ENCODE peak calls at places on chromosomes 1 and 21, in seven cellular contexts. One of them, this sample, is unnamed. For H3K4me1, the result is how much of the 10 kb centered on the place peaks cover.

GRCh38 chr21:42537106-42537742 is 23.6 kb downstream of the SLC37A1 start:
- DNase-seq in suprapubic skin: peak
- DNase-seq in Peyer's patch: no peak
- DNase-seq in prostate gland: no peak
- DNase-seq in ovary: no peak
- DNase-seq in endothelial cell of umbilical vein: no peak
- DNase-seq in sigmoid colon: peak
- DNase-seq in this sample: no peak

GRCh38 chr21:38968887-38969543 is 163.3 kb downstream of the ETS2 start:
- DNase-seq in suprapubic skin: no peak
- DNase-seq in Peyer's patch: no peak
- DNase-seq in prostate gland: no peak
- DNase-seq in ovary: no peak
- DNase-seq in endothelial cell of umbilical vein: no peak
- DNase-seq in sigmoid colon: no peak
- DNase-seq in this sample: no peak

GRCh38 chr1:245086389-245086969 is 68.3 kb upstream of the KIF26B start:
- DNase-seq in suprapubic skin: no peak
- DNase-seq in Peyer's patch: no peak
- DNase-seq in prostate gland: no peak
- DNase-seq in ovary: no peak
- DNase-seq in endothelial cell of umbilical vein: no peak
- DNase-seq in sigmoid colon: no peak
- DNase-seq in this sample: no peak

GRCh38 chr1:158179301-158180041 is 1.2 kb upstream of the CD1D start:
- DNase-seq in suprapubic skin: no peak
- DNase-seq in Peyer's patch: peak
- DNase-seq in prostate gland: no peak
- DNase-seq in ovary: no peak
- DNase-seq in endothelial cell of umbilical vein: no peak
- DNase-seq in sigmoid colon: no peak
- DNase-seq in this sample: no peak

GRCh38 chr21:44294391-44295162 is 5.3 kb upstream of the PFKL start:
- DNase-seq in suprapubic skin: no peak
- DNase-seq in Peyer's patch: peak
- DNase-seq in prostate gland: no peak
- DNase-seq in ovary: peak
- DNase-seq in endothelial cell of umbilical vein: no peak
- DNase-seq in sigmoid colon: peak
- DNase-seq in this sample: no peak

GRCh38 chr21:45857761-45858160 is 123.8 kb upstream of the COL6A1 start:
- DNase-seq in suprapubic skin: peak
- DNase-seq in Peyer's patch: no peak
- DNase-seq in prostate gland: no peak
- DNase-seq in ovary: no peak
- DNase-seq in endothelial cell of umbilical vein: no peak
- DNase-seq in sigmoid colon: no peak
- DNase-seq in this sample: no peak

GRCh38 chr1:161185282-161185682 is 8.0 kb upstream of the B4GALT3 start:
- DNase-seq in suprapubic skin: peak
- DNase-seq in Peyer's patch: peak
- DNase-seq in prostate gland: no peak
- DNase-seq in ovary: no peak
- DNase-seq in endothelial cell of umbilical vein: peak
- DNase-seq in sigmoid colon: peak
- DNase-seq in this sample: peak

GRCh38 chr1:167645625-167646410 is 15.8 kb downstream of the RCSD1 start:
- DNase-seq in suprapubic skin: no peak
- DNase-seq in Peyer's patch: no peak
- DNase-seq in prostate gland: no peak
- DNase-seq in ovary: no peak
- DNase-seq in endothelial cell of umbilical vein: no peak
- DNase-seq in sigmoid colon: no peak
- DNase-seq in this sample: no peak

GRCh38 chr1:112563341-112563740 is 54.6 kb downstream of the WNT2B start:
- DNase-seq in suprapubic skin: no peak
- DNase-seq in Peyer's patch: no peak
- DNase-seq in prostate gland: no peak
- DNase-seq in ovary: no peak
- DNase-seq in endothelial cell of umbilical vein: peak
- DNase-seq in sigmoid colon: no peak
- DNase-seq in this sample: no peak

GRCh38 chr1:221723018-221723917 is 18.6 kb downstream of the DUSP10 start:
- DNase-seq in suprapubic skin: no peak
- DNase-seq in Peyer's patch: no peak
- DNase-seq in prostate gland: no peak
- DNase-seq in ovary: no peak
- DNase-seq in endothelial cell of umbilical vein: no peak
- DNase-seq in sigmoid colon: no peak
- DNase-seq in this sample: no peak

GRCh38 chr1:19015476-19015875 is 59.0 kb upstream of the IFFO2 start:
- DNase-seq in suprapubic skin: no peak
- DNase-seq in Peyer's patch: no peak
- DNase-seq in prostate gland: no peak
- DNase-seq in ovary: no peak
- DNase-seq in endothelial cell of umbilical vein: no peak
- DNase-seq in sigmoid colon: no peak
- DNase-seq in this sample: no peak

GRCh38 chr1:41851589-41851988 is 67.1 kb downstream of the HIVEP3 start:
- DNase-seq in suprapubic skin: no peak
- DNase-seq in Peyer's patch: no peak
- DNase-seq in prostate gland: no peak
- DNase-seq in ovary: no peak
- DNase-seq in endothelial cell of umbilical vein: peak
- DNase-seq in sigmoid colon: no peak
- DNase-seq in this sample: no peak

GRCh38 chr1:171715813-171716251 is 26.0 kb downstream of the VAMP4 start:
- DNase-seq in suprapubic skin: no peak
- DNase-seq in Peyer's patch: no peak
- DNase-seq in prostate gland: peak
- DNase-seq in ovary: no peak
- DNase-seq in endothelial cell of umbilical vein: peak
- DNase-seq in sigmoid colon: no peak
- DNase-seq in this sample: no peak

GRCh38 chr1:246151796-246152434 is 355.2 kb downstream of the SMYD3 start:
- DNase-seq in suprapubic skin: no peak
- DNase-seq in Peyer's patch: no peak
- DNase-seq in prostate gland: no peak
- DNase-seq in ovary: no peak
- DNase-seq in endothelial cell of umbilical vein: peak
- DNase-seq in sigmoid colon: no peak
- DNase-seq in this sample: no peak

GRCh38 chr21:26170471-26171309 is at the start of gene APP:
- DNase-seq in suprapubic skin: peak
- DNase-seq in Peyer's patch: peak
- DNase-seq in prostate gland: peak
- DNase-seq in ovary: peak
- DNase-seq in endothelial cell of umbilical vein: peak
- DNase-seq in sigmoid colon: peak
- DNase-seq in this sample: peak
- TF ChIP-seq POLR2A in suprapubic skin: no peak
- TF ChIP-seq POLR2A in Peyer's patch: peak
- TF ChIP-seq POLR2A in prostate gland: peak
- TF ChIP-seq POLR2A in ovary: peak
- TF ChIP-seq POLR2A in endothelial cell of umbilical vein: peak
- TF ChIP-seq POLR2A in sigmoid colon: peak
- TF ChIP-seq POLR2A in this sample: peak

DNA sequence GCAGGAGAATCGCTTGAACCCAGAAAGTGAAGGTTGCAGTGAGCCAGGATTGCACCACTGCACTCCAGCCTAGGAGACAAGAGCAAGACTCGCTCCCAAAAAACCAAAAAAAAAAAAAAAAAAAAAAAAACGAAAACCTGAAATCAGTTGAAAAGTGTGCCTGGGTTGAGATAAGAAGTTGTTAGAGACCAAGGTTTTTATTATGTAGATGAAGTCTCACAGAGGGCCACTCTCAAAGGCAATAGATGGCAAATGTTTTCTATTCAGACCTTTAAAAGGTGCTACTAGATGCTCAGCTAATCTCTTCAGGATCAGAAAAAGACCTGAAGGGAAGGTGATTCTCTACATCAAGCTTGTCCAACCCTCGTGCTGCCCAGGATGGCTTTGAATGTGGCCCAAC is 17.6 kb downstream of the CAPN2 start:
- DNase-seq in suprapubic skin: no peak
- DNase-seq in Peyer's patch: no peak
- DNase-seq in prostate gland: no peak
- DNase-seq in ovary: no peak
- DNase-seq in endothelial cell of umbilical vein: no peak
- DNase-seq in sigmoid colon: no peak
- DNase-seq in this sample: no peak
- H3K4me1 ChIP-seq in suprapubic skin: half or more
- H3K4me1 ChIP-seq in Peyer's patch: under half
- H3K4me1 ChIP-seq in prostate gland: under half
- H3K4me1 ChIP-seq in ovary: under half
- H3K4me1 ChIP-seq in endothelial cell of umbilical vein: half or more
- H3K4me1 ChIP-seq in sigmoid colon: half or more
- H3K4me1 ChIP-seq in this sample: half or more

DNA sequence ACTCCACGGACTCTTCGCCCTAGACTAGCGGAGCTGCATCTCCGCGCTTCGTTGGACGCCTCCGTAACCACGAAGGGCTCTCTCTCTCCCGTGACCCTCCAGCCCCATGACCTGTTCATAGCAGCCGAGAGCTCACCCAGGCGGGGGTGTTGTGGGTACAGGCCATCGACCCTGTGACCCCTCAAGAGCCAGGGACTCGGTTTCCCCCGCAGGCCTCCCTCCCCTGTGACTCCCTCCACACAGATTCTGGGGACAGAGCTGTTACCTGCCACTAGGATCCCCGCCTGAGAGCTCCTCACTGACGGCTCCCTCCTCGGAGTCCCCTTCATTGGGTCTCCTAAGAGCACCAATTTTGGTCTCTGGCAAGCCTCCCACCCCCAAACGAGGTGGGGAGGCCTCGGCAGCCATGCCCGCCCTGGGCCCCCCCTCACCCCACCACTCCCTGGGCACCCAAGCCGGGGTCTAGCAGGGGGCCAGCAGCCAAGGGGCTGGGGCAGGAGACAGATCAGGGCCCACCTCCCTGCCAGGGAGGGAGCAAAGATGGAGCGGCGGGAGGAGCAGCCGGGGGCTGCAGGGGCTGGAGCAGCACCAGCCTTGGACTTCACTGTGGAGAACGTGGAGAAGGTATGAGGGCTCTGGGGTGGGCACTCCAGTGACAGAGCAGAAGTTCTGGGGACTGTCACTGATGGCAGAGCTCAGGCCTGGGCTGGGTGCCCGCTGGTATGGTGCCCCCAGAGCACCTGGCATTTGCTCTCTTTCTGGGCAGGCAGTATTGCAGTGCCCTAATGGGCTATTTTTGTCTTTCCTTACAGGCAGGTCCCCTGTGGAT is 525 bp downstream of the IPO13 start:
- DNase-seq in suprapubic skin: no peak
- DNase-seq in Peyer's patch: no peak
- DNase-seq in prostate gland: no peak
- DNase-seq in ovary: peak
- DNase-seq in endothelial cell of umbilical vein: no peak
- DNase-seq in sigmoid colon: no peak
- DNase-seq in this sample: peak
- TF ChIP-seq POLR2A in suprapubic skin: no peak
- TF ChIP-seq POLR2A in Peyer's patch: no peak
- TF ChIP-seq POLR2A in prostate gland: no peak
- TF ChIP-seq POLR2A in ovary: no peak
- TF ChIP-seq POLR2A in endothelial cell of umbilical vein: no peak
- TF ChIP-seq POLR2A in sigmoid colon: no peak
- TF ChIP-seq POLR2A in this sample: no peak

GRCh38 chr1:224507771-224508523 is 73.3 kb upstream of the WDR26 start:
- DNase-seq in suprapubic skin: no peak
- DNase-seq in Peyer's patch: no peak
- DNase-seq in prostate gland: no peak
- DNase-seq in ovary: no peak
- DNase-seq in endothelial cell of umbilical vein: no peak
- DNase-seq in sigmoid colon: no peak
- DNase-seq in this sample: no peak
- H3K4me1 ChIP-seq in suprapubic skin: half or more
- H3K4me1 ChIP-seq in Peyer's patch: under half
- H3K4me1 ChIP-seq in prostate gland: under half
- H3K4me1 ChIP-seq in ovary: under half
- H3K4me1 ChIP-seq in endothelial cell of umbilical vein: under half
- H3K4me1 ChIP-seq in sigmoid colon: under half
- H3K4me1 ChIP-seq in this sample: under half

DNA sequence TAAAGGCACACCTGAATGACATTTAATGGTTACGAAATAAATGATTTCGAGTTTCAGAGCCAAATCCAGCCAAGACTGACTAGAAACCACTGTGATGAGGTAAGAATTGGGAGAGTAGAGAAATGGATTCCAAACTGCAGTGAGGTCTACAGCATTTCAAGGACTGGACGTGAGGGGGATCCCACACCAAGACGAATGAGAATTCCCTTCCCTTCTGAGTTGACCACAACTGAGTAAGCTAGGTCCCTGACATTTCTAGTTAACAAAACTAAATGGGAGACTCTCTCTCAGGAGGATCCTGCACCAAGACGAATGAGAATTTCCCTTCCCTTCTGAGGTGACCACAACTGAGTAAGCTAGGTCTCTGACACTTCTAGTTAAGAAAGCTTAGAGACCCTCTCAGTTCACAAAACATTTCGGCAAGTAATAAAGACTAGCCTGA is 1.6 kb upstream of the SPATA1 start:
- DNase-seq in suprapubic skin: no peak
- DNase-seq in Peyer's patch: no peak
- DNase-seq in prostate gland: no peak
- DNase-seq in ovary: no peak
- DNase-seq in endothelial cell of umbilical vein: peak
- DNase-seq in sigmoid colon: no peak
- DNase-seq in this sample: no peak
- TF ChIP-seq POLR2A in suprapubic skin: no peak
- TF ChIP-seq POLR2A in Peyer's patch: no peak
- TF ChIP-seq POLR2A in prostate gland: no peak
- TF ChIP-seq POLR2A in ovary: no peak
- TF ChIP-seq POLR2A in endothelial cell of umbilical vein: no peak
- TF ChIP-seq POLR2A in sigmoid colon: no peak
- TF ChIP-seq POLR2A in this sample: no peak

GRCh38 chr1:1872329-1872994 is 18.4 kb downstream of the GNB1 start:
- DNase-seq in suprapubic skin: no peak
- DNase-seq in Peyer's patch: no peak
- DNase-seq in prostate gland: no peak
- DNase-seq in ovary: no peak
- DNase-seq in endothelial cell of umbilical vein: no peak
- DNase-seq in sigmoid colon: no peak
- DNase-seq in this sample: no peak
- H3K4me1 ChIP-seq in suprapubic skin: under half
- H3K4me1 ChIP-seq in Peyer's patch: under half
- H3K4me1 ChIP-seq in prostate gland: under half
- H3K4me1 ChIP-seq in ovary: under half
- H3K4me1 ChIP-seq in endothelial cell of umbilical vein: under half
- H3K4me1 ChIP-seq in sigmoid colon: under half
- H3K4me1 ChIP-seq in this sample: under half

DNA sequence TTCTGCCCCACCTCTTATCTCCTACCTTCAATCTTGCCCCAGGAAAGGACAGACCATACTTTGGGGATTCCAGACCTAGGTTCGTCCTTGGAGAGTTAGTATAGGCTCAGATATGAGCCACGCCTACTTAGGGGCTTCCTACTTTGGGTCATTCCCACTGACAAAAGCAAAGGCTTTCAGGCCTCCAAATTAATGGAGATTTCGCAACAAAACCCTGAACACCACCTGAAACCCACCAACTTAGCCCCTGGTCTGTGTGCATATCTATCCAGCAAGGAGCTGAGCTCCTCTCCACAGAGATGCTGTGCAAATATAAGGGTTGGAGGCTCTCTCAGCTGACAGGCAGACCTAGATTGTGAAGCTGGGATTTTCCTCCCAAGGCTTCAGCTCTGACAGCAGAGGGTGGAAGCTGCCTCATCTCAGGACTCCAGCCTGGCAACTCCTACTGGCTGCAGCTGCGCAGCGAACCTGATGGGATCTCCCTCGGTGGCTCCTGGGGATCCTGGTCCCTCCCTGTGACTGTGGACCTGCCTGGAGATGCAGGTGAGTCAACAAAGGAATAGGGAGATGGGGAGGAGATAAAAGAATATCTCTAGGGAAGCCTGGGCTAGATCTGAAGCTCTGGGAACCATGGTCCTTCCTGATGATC is 2.1 kb downstream of the MPL start:
- DNase-seq in suprapubic skin: peak
- DNase-seq in Peyer's patch: no peak
- DNase-seq in prostate gland: no peak
- DNase-seq in ovary: no peak
- DNase-seq in endothelial cell of umbilical vein: no peak
- DNase-seq in sigmoid colon: peak
- DNase-seq in this sample: no peak
- TF ChIP-seq POLR2A in suprapubic skin: no peak
- TF ChIP-seq POLR2A in Peyer's patch: no peak
- TF ChIP-seq POLR2A in prostate gland: no peak
- TF ChIP-seq POLR2A in ovary: no peak
- TF ChIP-seq POLR2A in endothelial cell of umbilical vein: no peak
- TF ChIP-seq POLR2A in sigmoid colon: no peak
- TF ChIP-seq POLR2A in this sample: no peak

This sample was measured in esophagus squamous epithelium.